ENCODE peak calls at places on chromosomes 5 and 9, in nine cellular contexts. G is ovary, I is heart left ventricle, S is vagina, T is IMR-90, E is A549, R is NB4, C is endothelial cell of umbilical vein, P is lower leg skin. X is an unnamed sample.

GRCh38 chr5:99104538-99105132 is 175.8 kb upstream of the CHD1 start:
- DNase-seq in G (no peak), I (no peak), S (no peak), T (peak; percentile 30), E (peak; percentile 31), R (peak; percentile 39), C (peak; percentile 67), P (no peak), X (peak; percentile 44)

GRCh38 chr9:77697238-77697984 is 49.3 kb upstream of the GNA14 start:
- DNase-seq in G (no peak), I (no peak), S (no peak), T (no peak), E (no peak), R (no peak), C (no peak), P (no peak), X (no peak)

GRCh38 chr9:129823163-129823933 is 588 bp downstream of the TOR1A start:
- DNase-seq in G (no peak), I (peak; percentile 22), S (no peak), T (peak; percentile 27), E (peak; percentile 43), R (peak; percentile 89), C (peak; percentile 13), P (no peak), X (peak; percentile 55)

GRCh38 chr5:135709998-135710670 is 124.3 kb upstream of the SLC25A48 start:
- DNase-seq in G (no peak), I (no peak), S (no peak), T (no peak), E (no peak), R (peak; percentile 75), C (no peak), P (no peak), X (no peak)

GRCh38 chr9:133633681-133633990 is 2.5 kb upstream of the DBH start:
- DNase-seq in G (no peak), I (no peak), S (no peak), T (no peak), E (no peak), R (no peak), C (no peak), P (no peak), X (peak; percentile 6)

GRCh38 chr5:127089206-127089605 is 15.9 kb upstream of the C5orf63 start:
- DNase-seq in G (no peak), I (no peak), S (no peak), T (peak; percentile 57), E (no peak), R (no peak), C (no peak), P (no peak), X (no peak)

GRCh38 chr5:117072439-117072838 is 497.8 kb upstream of the SEMA6A start:
- DNase-seq in G (no peak), I (no peak), S (no peak), T (no peak), E (no peak), R (no peak), C (no peak), P (no peak), X (no peak)

GRCh38 chr5:43007246-43007910 is 32.7 kb downstream of the ANXA2R start:
- DNase-seq in G (peak; percentile 82), I (peak; percentile 84), S (peak; percentile 94), T (peak; percentile 91), E (peak; percentile 94), R (peak; percentile 98), C (peak; percentile 95), P (peak; percentile 82), X (peak; percentile 97)

GRCh38 chr9:77978086-77978781 is 53.4 kb downstream of the GNAQ start:
- DNase-seq in G (no peak), I (no peak), S (no peak), T (no peak), E (no peak), R (peak; percentile 71), C (peak; percentile 25), P (no peak), X (no peak)

GRCh38 chr9:136422876-136423275 is 12.4 kb downstream of the PMPCA start:
- DNase-seq in G (no peak), I (no peak), S (no peak), T (no peak), E (no peak), R (no peak), C (no peak), P (no peak), X (no peak)

GRCh38 chr9:3578786-3579185 is 53.0 kb upstream of the RFX3 start:
- DNase-seq in G (no peak), I (no peak), S (no peak), T (peak; percentile 72), E (no peak), R (peak; percentile 47), C (no peak), P (no peak), X (peak; percentile 49)

GRCh38 chr5:91020065-91020800 is 362.9 kb downstream of the ARRDC3 start:
- DNase-seq in G (no peak), I (no peak), S (no peak), T (peak; percentile 63), E (no peak), R (no peak), C (no peak), P (no peak), X (peak; percentile 20)

GRCh38 chr5:35860686-35861085 is 4.0 kb downstream of the IL7R start:
- DNase-seq in G (no peak), I (no peak), S (no peak), T (peak; percentile 16), E (no peak), R (no peak), C (no peak), P (no peak), X (no peak)

GRCh38 chr5:50667653-50668403 is 1.4 kb downstream of the PARP8 start:
- DNase-seq in G (peak; percentile 74), I (peak; percentile 79), S (no peak), T (peak; percentile 52), E (no peak), R (peak; percentile 84), C (peak; percentile 10), P (peak; percentile 30), X (peak; percentile 49)
- TF ChIP-seq POLR2A in G (no peak), I (no peak), S (peak; percentile 35), T (peak; percentile 51), E (no peak), R (peak; percentile 32), C (no peak), P (no peak), X (no peak)

GRCh38 chr5:52800394-52801213 is 12.9 kb downstream of the ITGA1 start:
- DNase-seq in G (peak; percentile 54), I (peak; percentile 57), S (no peak), T (peak; percentile 82), E (peak; percentile 73), R (peak; percentile 73), C (peak; percentile 71), P (peak; percentile 49), X (peak; percentile 79)
- TF ChIP-seq POLR2A in G (no peak), I (no peak), S (no peak), T (no peak), E (peak; percentile 19), R (no peak), C (no peak), P (no peak), X (peak; percentile 46)

DNA sequence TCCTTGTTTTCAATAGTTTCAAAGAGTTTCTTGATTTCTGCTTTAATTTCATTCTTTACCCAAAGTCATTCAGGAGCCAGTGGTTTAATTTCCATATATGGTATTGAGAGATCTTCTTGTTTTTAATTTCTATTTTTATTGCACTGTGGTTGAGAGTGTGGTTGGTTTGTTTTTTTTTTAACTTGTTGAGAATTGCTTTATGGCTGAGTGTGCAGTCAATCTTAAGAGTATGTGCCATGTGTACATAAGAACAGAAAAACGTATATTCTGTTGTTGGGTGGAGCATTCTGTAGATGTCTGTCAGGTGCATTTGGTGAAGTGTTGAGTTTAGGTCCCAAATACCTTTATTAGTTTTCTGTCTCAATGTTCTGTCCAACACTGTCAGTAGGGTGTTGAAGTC is 26.7 kb upstream of the IPPK start:
- DNase-seq in G (no peak), I (no peak), S (no peak), T (no peak), E (no peak), R (no peak), C (no peak), P (no peak), X (no peak)
- TF ChIP-seq POLR2A in G (no peak), I (no peak), S (no peak), T (no peak), E (no peak), R (no peak), C (no peak), P (no peak), X (no peak)

GRCh38 chr9:127793093-127793708 is 7.4 kb downstream of the CDK9 start:
- DNase-seq in G (peak; percentile 27), I (no peak), S (peak; percentile 72), T (peak; percentile 62), E (no peak), R (no peak), C (peak; percentile 45), P (no peak), X (no peak)
- TF ChIP-seq POLR2A in G (no peak), I (no peak), S (no peak), T (no peak), E (no peak), R (no peak), C (peak; percentile 25), P (no peak), X (no peak)

GRCh38 chr9:18791074-18791473 is 241.9 kb downstream of the SAXO1 start:
- DNase-seq in G (no peak), I (no peak), S (no peak), T (peak; percentile 12), E (peak; percentile 43), R (peak; percentile 71), C (no peak), P (no peak), X (peak; percentile 30)
- TF ChIP-seq POLR2A in G (no peak), I (no peak), S (no peak), T (no peak), E (no peak), R (no peak), C (no peak), P (no peak), X (no peak)